ENCODE peak calls at places on chromosome 10, in four cellular contexts. P, G, Y and M are unnamed samples.

GRCh38 chr10:69632516-69633199 is 2.6 kb downstream of the FAM241B start:
- DNase-seq in P (no peak), G (no peak), Y (no peak), M (no peak)

GRCh38 chr10:60430017-60430416 is 40.3 kb upstream of the ANK3 start:
- DNase-seq in P (peak; percentile 66), G (no peak), Y (peak; percentile 62), M (no peak)

GRCh38 chr10:43785252-43785651 is 136.6 kb upstream of the ZNF32 start:
- DNase-seq in P (no peak), G (peak; percentile 4), Y (no peak), M (no peak)

GRCh38 chr10:84196083-84196482 is 1.7 kb downstream of the CDHR1 start:
- DNase-seq in P (no peak), G (no peak), Y (no peak), M (peak; percentile 82)

GRCh38 chr10:59805043-59805442 is 51.8 kb upstream of the MRLN start:
- DNase-seq in P (no peak), G (no peak), Y (peak; percentile 13), M (peak; percentile 79)

GRCh38 chr10:92124524-92125168 is 166.2 kb downstream of the CPEB3 start:
- DNase-seq in P (peak; percentile 81), G (no peak), Y (peak; percentile 91), M (peak; percentile 36)

GRCh38 chr10:118139321-118139720 is 92.6 kb upstream of the RAB11FIP2 start:
- DNase-seq in P (peak; percentile 2), G (no peak), Y (peak; percentile 56), M (no peak)

GRCh38 chr10:79158402-79159097 is 89.8 kb downstream of the ZMIZ1 start:
- DNase-seq in P (no peak), G (no peak), Y (no peak), M (no peak)

GRCh38 chr10:12502526-12503274 is 153.4 kb downstream of the CAMK1D start:
- DNase-seq in P (no peak), G (no peak), Y (no peak), M (peak; percentile 16)

GRCh38 chr10:76010703-76011102 is 579.3 kb downstream of the LRMDA start:
- DNase-seq in P (no peak), G (no peak), Y (no peak), M (no peak)

GRCh38 chr10:79059859-79060379 is 8.8 kb upstream of the ZMIZ1 start:
- DNase-seq in P (no peak), G (no peak), Y (no peak), M (peak; percentile 76)

GRCh38 chr10:4111593-4111992 is 326.6 kb upstream of the KLF6 start:
- DNase-seq in P (no peak), G (no peak), Y (no peak), M (no peak)

GRCh38 chr10:74612195-74612594 is 214.2 kb upstream of the KAT6B start:
- DNase-seq in P (no peak), G (no peak), Y (peak; percentile 35), M (no peak)

GRCh38 chr10:58587676-58588075 is 75.0 kb downstream of the BICC1 start:
- DNase-seq in P (no peak), G (no peak), Y (peak; percentile 42), M (no peak)

GRCh38 chr10:121611431-121612159 is 13.4 kb upstream of the FGFR2 start:
- DNase-seq in P (no peak), G (no peak), Y (no peak), M (no peak)

GRCh38 chr10:1166101-1166827 is 110.1 kb downstream of the WDR37 start:
- DNase-seq in P (no peak), G (no peak), Y (no peak), M (no peak)

GRCh38 chr10:114265392-114266053 is 26.5 kb downstream of the VWA2 start:
- DNase-seq in P (no peak), G (no peak), Y (no peak), M (no peak)

GRCh38 chr10:103124420-103125096 is 68.5 kb downstream of the NT5C2 start:
- DNase-seq in P (no peak), G (no peak), Y (no peak), M (no peak)

GRCh38 chr10:112827951-112828350 is 122.1 kb upstream of the TCF7L2 start:
- DNase-seq in P (no peak), G (no peak), Y (peak; percentile 78), M (no peak)

GRCh38 chr10:58756126-58756525 is 243.5 kb downstream of the BICC1 start:
- DNase-seq in P (no peak), G (no peak), Y (no peak), M (no peak)